ENCODE peak calls at places on chromosome 22, in seven cellular contexts. W is NB4, V is heart left ventricle, T is stomach, A is HepG2, F is A549, C is H54. K is an unnamed sample.

GRCh38 chr22:20316844-20317401 is 2.9 kb downstream of the DGCR6L start:
- DNase-seq in C (no peak), A (no peak), F (no peak), T (peak), V (no peak), W (no peak), K (no peak)

GRCh38 chr22:22074634-22075381 is 92.2 kb upstream of the TOP3B start:
- DNase-seq in F (peak), T (no peak), C (no peak), W (peak), A (no peak), V (no peak), K (no peak)

GRCh38 chr22:36356708-36357694 is 30.8 kb downstream of the MYH9 start:
- DNase-seq in A (no peak), W (peak), T (no peak), C (no peak), F (no peak), V (peak), K (peak)

GRCh38 chr22:33300165-33300564 is 242.0 kb upstream of the SYN3 start:
- DNase-seq in C (no peak), V (peak), F (no peak), A (no peak), W (no peak), T (no peak), K (no peak)

GRCh38 chr22:42937164-42937854 is 77.6 kb downstream of the PACSIN2 start:
- DNase-seq in W (peak), T (peak), V (peak), F (peak), C (peak), A (no peak), K (peak)

GRCh38 chr22:49373289-49373666 is 454.4 kb downstream of the BRD1 start:
- DNase-seq in F (no peak), A (no peak), W (no peak), V (no peak), T (no peak), C (no peak), K (no peak)

GRCh38 chr22:47724030-47724429 is 961.6 kb downstream of the TBC1D22A start:
- DNase-seq in A (no peak), W (no peak), T (no peak), F (no peak), V (no peak), C (no peak), K (no peak)

GRCh38 chr22:43017525-43018290 is 2.8 kb upstream of the PACSIN2 start:
- DNase-seq in V (no peak), F (no peak), W (no peak), A (no peak), T (no peak), C (no peak), K (no peak)

GRCh38 chr22:48746789-48747425 is 1080.8 kb downstream of the BRD1 start:
- DNase-seq in F (no peak), A (no peak), C (no peak), W (no peak), T (peak), V (no peak), K (no peak)

GRCh38 chr22:17164392-17165024 is 5.4 kb upstream of the HDHD5 start:
- DNase-seq in T (no peak), F (peak), A (no peak), C (peak), V (no peak), W (no peak), K (no peak)

DNA sequence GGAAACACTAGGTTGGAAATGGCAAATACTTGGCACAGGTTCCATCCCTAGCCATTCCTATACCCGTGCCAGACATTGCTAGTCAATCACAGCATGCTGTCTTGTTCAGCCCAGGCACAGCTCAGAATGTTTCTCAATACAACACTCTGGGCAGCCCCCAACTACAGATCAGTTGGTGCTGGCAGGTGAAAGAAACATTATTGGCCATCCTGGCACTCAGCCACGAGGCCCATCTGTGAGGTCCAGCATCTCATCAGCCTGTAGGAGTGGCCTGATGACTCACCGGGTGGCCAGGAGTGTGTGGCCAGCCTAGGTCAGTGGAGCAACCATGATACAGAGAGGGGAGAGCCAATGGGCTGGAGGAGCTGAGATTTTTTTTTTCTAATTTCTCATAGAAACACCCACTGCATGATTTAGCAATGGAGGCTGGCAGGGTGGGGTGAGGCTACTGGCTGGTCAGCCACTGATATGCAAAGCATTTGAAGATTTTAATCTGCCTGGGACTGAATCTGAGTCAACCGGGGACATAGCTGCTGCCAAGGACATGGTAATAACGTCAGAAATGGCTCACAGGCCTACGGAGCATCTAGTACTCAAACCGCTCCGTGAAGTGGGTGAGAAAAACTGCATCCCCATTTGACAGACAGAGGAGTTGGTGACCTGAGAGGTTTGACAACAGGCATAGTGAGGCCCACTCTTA is 5.4 kb downstream of the MYO18B start:
- DNase-seq in V (peak), W (no peak), F (peak), A (peak), T (peak), C (peak), K (peak)
- TF ChIP-seq POLR2A in V (peak), W (no peak), F (no peak), A (no peak), T (no peak), C (no peak), K (no peak)

DNA sequence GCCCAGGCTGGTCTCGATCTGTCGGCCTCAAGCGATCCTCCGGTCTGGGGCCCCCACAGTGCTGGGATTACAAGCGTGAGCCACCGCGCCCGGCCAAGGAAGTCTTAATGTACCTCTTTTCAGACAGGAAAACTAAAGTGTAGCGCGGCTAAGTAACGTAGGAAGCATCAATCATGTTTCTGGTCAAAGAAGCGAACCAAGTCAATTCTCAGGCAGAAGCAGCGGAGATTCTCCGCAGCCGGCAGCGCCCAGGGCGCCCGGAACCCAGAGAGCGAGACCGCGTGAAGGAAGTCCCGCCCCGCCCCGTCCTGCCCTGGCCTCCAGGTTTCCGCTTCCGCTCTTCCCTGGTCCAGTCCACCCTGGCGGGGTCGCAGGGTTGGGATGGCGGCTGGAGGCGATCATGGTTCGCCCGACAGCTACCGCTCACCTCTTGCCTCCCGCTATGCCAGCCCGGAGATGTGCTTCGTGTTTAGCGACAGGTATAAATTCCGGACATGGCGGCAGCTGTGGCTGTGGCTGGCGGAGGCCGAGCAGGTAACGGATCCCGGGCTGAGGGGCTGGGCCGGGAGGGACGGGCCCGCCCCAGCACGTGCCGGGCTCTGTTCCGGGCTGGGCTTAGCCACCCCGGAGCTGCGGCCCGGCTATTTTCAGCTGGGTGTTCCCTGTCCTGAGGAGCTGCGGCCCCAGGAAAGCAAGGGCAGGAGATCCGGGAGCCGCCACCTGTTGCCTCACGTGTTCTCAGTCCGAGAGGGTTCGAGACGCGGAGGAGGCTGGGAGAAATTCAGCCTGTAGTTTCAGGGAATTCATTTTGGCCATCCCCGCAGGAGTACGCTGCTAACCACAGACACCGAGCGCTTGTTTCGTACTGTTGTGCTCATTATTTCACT is at the start of gene ADSL:
- DNase-seq in C (peak), W (peak), T (peak), F (peak), V (peak), A (peak), K (peak)
- TF ChIP-seq POLR2A in C (peak), W (peak), T (no peak), F (peak), V (peak), A (peak), K (peak)

DNA sequence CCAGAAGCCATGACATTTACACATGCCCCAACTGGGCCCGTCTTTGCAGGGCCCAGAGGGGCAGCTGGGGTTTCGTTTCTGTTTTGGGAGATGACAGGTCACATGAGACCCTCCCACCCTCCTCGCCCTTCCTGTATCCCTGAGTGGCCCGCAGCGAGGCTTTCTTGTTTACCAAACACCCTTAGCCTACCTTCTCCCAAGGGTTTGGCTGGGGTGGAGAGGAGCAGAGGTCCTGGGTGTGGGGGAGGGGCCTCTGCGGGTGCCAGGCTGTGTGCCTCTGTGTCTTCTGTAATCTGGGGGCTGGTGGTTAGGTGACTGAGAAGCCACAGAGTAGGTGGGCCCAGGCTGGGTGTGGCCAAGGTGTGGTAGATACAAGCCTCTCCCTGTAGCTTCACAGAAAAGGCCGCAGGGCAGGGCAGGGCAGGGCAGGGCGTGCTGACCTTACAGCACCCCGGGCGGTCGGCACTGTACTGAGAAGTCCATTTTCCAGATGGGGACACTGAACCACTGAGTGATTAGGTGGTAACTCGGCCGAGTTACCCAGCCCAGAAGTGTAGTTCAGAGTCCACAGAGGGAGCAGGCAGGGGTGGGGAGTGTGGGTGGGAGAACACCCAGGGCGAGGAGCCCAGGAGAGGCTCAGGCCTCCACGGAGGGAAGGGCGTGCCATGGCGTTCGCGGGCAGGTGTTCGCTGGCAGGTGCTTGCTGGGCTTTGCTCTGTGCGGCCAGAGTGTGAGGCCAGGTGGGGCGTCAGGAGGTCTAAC is 8.7 kb downstream of the PRR5 start:
- DNase-seq in T (peak), W (no peak), V (no peak), C (no peak), A (no peak), F (no peak), K (no peak)
- TF ChIP-seq POLR2A in T (no peak), W (no peak), V (no peak), C (no peak), A (no peak), F (no peak), K (no peak)

GRCh38 chr22:37811867-37812266 is 4.1 kb downstream of the GCAT start:
- DNase-seq in F (no peak), A (no peak), T (no peak), C (no peak), V (no peak), W (no peak), K (no peak)

GRCh38 chr22:37807410-37808293 is at the start of gene GCAT:
- DNase-seq in T (peak), C (peak), A (peak), W (peak), F (peak), V (peak), K (peak)

GRCh38 chr22:37806409-37807338 is 1.1 kb upstream of the GCAT start:
- DNase-seq in W (peak), C (no peak), A (peak), F (peak), V (no peak), T (peak), K (peak)

GRCh38 chr22:37808294-37808657 is 542 bp downstream of the GCAT start:
- DNase-seq in A (no peak), V (no peak), F (no peak), T (no peak), C (no peak), W (peak), K (peak)

GRCh38 chr22:37809672-37810333 is 2.1 kb downstream of the GCAT start:
- DNase-seq in F (no peak), T (no peak), A (no peak), C (no peak), V (no peak), W (no peak), K (no peak)
- TF ChIP-seq POLR2A in F (no peak), T (no peak), A (peak), C (no peak), V (no peak), W (no peak), K (no peak)

GRCh38 chr22:30270841-30271240 is 4.2 kb upstream of the OSM start:
- DNase-seq in C (no peak), A (no peak), V (peak), W (no peak), F (no peak), T (peak), K (peak)
- TF ChIP-seq POLR2A in C (no peak), A (no peak), V (no peak), W (no peak), F (no peak), T (no peak), K (peak)

GRCh38 chr22:39315389-39315788 is 4.0 kb downstream of the RPL3 start:
- DNase-seq in V (peak), T (no peak), W (no peak), F (no peak), A (no peak), C (no peak), K (no peak)
- TF ChIP-seq POLR2A in V (no peak), T (no peak), W (no peak), F (no peak), A (no peak), C (no peak), K (no peak)

GRCh38 chr22:27416553-27417427 is 384.8 kb downstream of the MN1 start:
- DNase-seq in C (peak), A (no peak), W (no peak), F (peak), V (no peak), T (peak), K (peak)

GRCh38 chr22:27420186-27420816 is 381.3 kb downstream of the MN1 start:
- DNase-seq in F (no peak), A (no peak), C (no peak), V (no peak), T (no peak), W (no peak), K (peak)

GRCh38 chr22:27419473-27419872 is 382.1 kb downstream of the MN1 start:
- DNase-seq in T (no peak), C (no peak), W (no peak), F (no peak), V (no peak), A (no peak), K (peak)

GRCh38 chr22:27420817-27421361 is 380.7 kb downstream of the MN1 start:
- DNase-seq in W (no peak), T (peak), C (peak), V (peak), A (no peak), F (no peak), K (peak)

DNA sequence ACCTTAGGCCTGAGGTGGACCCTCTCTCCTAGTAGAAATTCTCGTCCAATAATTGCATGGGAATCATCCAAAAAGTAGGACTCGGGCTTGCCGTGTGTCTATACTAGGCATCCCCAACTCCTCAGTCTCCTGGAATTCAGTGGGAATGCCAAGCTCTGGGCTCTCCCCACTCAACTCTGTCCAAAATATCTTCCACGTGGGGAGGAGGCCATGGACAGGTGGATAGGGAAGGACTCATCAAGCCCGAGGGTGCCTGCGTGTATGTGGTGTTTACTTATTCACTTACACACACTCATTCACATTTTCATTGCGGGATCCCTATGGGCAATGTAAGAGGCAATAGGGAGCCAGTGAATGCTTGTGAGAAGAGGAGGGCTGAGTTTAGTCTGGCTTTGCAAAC is 383.3 kb downstream of the MN1 start:
- DNase-seq in F (no peak), W (no peak), A (no peak), C (no peak), V (no peak), T (no peak), K (no peak)
- TF ChIP-seq POLR2A in F (no peak), W (no peak), A (no peak), C (no peak), V (no peak), T (no peak), K (no peak)

GRCh38 chr22:29766632-29767288 is at the start of gene ZMAT5:
- DNase-seq in F (peak), V (peak), C (peak), A (peak), W (peak), T (peak), K (peak)
- TF ChIP-seq POLR2A in F (peak), V (peak), C (peak), A (peak), W (peak), T (peak), K (peak)

DNA sequence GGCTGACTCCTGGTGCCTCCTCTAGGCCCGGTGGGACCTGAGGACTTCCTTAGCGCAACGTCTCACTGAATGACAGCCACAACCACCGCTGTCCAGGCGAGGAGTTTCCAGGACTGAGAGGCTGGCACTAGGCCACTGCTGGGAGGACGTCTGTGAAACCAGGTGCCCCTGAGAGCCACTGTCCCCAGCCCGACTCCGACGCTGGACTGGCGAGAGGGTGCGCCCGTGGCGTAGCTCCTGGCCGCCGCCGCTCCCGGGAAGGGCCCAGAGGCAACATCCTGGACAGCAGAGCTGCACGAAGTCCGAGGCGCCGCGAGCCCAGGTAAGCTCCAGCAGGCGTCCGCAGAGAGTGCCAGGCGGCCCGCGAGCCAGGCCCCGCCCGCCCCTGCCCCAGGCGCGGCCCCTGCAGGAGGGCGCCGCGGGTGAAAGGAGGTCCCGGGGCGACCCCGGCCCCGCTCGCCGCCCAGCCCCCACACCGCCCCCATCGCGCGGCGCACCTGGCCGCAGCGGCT is 525 bp downstream of the DGCR2 start:
- DNase-seq in V (peak), F (peak), C (peak), A (no peak), T (peak), W (peak), K (peak)
- TF ChIP-seq POLR2A in V (peak), F (no peak), C (no peak), A (no peak), T (no peak), W (no peak), K (no peak)